ENCODE peak calls at places on chromosomes 16 and 17, in five cellular contexts. Y is mucosa of descending colon; K is mesothelial cell of epicardium; B is breast epithelium; T is CD4-positive, alpha-beta T cell. H is an unnamed sample.

GRCh38 chr17:41592601-41593305 is 6.1 kb upstream of the KRT14 start:
- DNase-seq in Y (no peak), K (no peak), B (no peak), T (no peak), H (no peak)

GRCh38 chr16:74899786-74900185 is 85.1 kb downstream of the WDR59 start:
- DNase-seq in Y (no peak), K (no peak), B (no peak), T (no peak), H (no peak)

GRCh38 chr17:79980246-79981043 is 55.2 kb downstream of the TBC1D16 start:
- DNase-seq in Y (peak), K (peak), B (peak), T (peak), H (no peak)

GRCh38 chr17:55750750-55751641 is at the start of gene PCTP:
- DNase-seq in Y (peak), K (peak), B (peak), T (peak), H (peak)

GRCh38 chr16:84836234-84836647 is 16.5 kb downstream of the CRISPLD2 start:
- DNase-seq in Y (peak), K (no peak), B (peak), T (no peak), H (peak)

GRCh38 chr16:87956169-87956770 is 5.0 kb downstream of the BANP start:
- DNase-seq in Y (peak), K (no peak), B (no peak), T (peak), H (no peak)

GRCh38 chr17:3647769-3648540 is 11.4 kb downstream of the CTNS start:
- DNase-seq in Y (peak), K (no peak), B (no peak), T (no peak), H (no peak)

GRCh38 chr17:50841949-50842354 is 6.6 kb downstream of the WFIKKN2 start:
- DNase-seq in Y (peak), K (no peak), B (peak), T (peak), H (peak)

GRCh38 chr17:43779145-43780125 is 658 bp upstream of the DUSP3 start:
- DNase-seq in Y (peak), K (no peak), B (no peak), T (no peak), H (no peak)

GRCh38 chr16:30948956-30949654 is at the start of gene ORAI3:
- DNase-seq in Y (peak), K (no peak), B (peak), T (no peak), H (no peak)

GRCh38 chr17:75308732-75309629 is 19.7 kb upstream of the SLC25A19 start:
- DNase-seq in Y (peak), K (no peak), B (no peak), T (no peak), H (no peak)

GRCh38 chr16:55043499-55043898 is 112.8 kb downstream of the IRX5 start:
- DNase-seq in Y (no peak), K (no peak), B (no peak), T (no peak), H (no peak)

GRCh38 chr17:54901230-54901847 is 687 bp downstream of the TOM1L1 start:
- DNase-seq in Y (peak), K (no peak), B (no peak), T (no peak), H (no peak)

DNA sequence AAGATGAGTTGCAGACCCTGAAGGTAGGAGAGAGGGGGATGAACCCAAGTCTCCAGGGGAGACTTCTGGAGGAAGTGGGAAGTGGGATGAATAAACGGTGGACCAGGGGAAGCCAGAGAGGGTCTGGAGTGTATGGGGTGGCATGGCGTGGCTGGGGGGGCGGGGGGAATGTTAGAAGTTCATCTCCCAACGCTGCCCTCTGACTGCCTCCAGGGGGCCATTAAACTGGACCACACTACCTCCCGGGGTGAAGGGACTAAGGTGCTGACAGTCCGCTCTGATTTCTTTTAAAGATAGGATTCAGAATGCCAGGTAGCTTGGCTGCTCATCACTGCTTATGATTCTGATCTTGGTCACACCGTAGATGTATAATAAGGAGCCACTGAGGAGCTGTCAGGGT is 21.2 kb downstream of the ST3GAL2 start:
- DNase-seq in Y (no peak), K (no peak), B (no peak), T (no peak), H (no peak)
- TF ChIP-seq CTCF in Y (no peak), K (no peak), B (no peak), T (no peak), H (no peak)

GRCh38 chr17:37088459-37088858 is 139.7 kb downstream of the AATF start:
- DNase-seq in Y (no peak), K (no peak), B (no peak), T (no peak), H (no peak)

GRCh38 chr17:37089998-37090397 is 141.2 kb downstream of the AATF start:
- DNase-seq in Y (no peak), K (no peak), B (no peak), T (no peak), H (no peak)

GRCh38 chr17:37087683-37088082 is 138.9 kb downstream of the AATF start:
- DNase-seq in Y (no peak), K (no peak), B (no peak), T (no peak), H (no peak)

GRCh38 chr17:37090941-37091340 is 142.2 kb downstream of the AATF start:
- DNase-seq in Y (no peak), K (no peak), B (no peak), T (no peak), H (no peak)

DNA sequence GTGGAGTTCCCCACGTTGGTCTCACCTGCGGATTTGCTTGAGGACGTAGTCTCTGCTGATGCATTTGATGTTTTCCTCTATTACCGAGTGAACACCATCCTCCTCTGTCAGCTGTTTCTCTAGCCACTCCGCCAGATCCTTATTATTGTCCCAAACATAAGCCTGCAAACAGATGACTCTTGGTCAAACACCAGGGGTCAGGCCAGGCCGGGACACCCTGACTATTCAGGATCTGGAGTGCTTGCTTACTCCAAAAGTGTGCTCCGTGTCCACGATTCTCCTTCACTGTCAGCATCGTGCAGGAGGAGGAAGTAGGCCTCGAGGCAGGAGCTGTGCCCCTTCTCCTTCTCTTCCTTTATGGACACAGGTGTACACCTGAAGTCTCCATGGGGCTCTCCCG is 140.2 kb downstream of the AATF start:
- DNase-seq in Y (no peak), K (no peak), B (peak), T (no peak), H (no peak)
- TF ChIP-seq CTCF in Y (no peak), K (no peak), B (peak), T (no peak), H (no peak)

DNA sequence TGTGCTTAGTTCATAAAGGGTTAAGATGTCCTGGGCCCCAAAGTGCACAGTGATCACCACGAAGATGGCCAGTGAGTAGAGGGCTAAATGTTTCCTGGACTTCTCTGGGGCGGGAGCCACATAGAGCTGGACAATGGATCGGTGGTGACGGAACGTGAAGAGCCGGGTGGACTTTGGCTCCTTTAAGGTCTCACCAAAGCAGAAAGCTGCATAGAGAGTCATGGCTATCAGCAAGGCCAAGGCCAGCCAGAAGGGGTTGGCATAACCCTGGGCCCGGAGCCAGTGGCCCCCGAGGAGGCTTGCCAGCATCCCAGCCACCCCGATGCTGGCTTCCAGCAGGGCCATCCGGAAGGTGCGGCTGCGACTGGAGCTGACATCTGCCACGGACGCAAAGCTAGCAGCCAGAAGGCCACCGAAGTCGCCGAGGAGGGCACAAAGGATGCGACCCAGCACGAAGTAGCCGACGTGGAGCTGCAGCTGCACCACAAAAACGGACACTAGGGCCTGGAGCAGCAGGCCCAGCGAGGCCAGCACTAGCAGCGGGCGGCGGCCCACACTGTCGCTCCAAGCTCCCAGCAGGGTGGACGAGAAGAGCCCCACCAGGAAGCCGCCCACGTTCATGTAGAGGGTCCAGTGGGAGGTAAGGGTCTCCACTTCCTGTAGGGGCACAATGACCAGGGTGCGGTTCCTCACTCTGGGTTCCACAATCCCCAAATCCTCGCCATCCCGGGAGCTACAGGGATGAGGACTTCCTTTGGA is 1.0 kb downstream of the SLC46A1 start:
- DNase-seq in Y (no peak), K (no peak), B (no peak), T (no peak), H (no peak)
- TF ChIP-seq CTCF in Y (no peak), K (no peak), B (no peak), T (no peak), H (no peak)

GRCh38 chr17:40554646-40555295 is 10.5 kb downstream of the CCR7 start:
- DNase-seq in Y (no peak), K (peak), B (no peak), T (peak), H (no peak)
- TF ChIP-seq CTCF in Y (no peak), K (peak), B (no peak), T (no peak), H (no peak)

GRCh38 chr16:495127-495748 is 32.3 kb upstream of the CAPN15 start:
- DNase-seq in Y (peak), K (no peak), B (no peak), T (no peak), H (no peak)
- TF ChIP-seq CTCF in Y (no peak), K (no peak), B (no peak), T (peak), H (no peak)

GRCh38 chr16:14650629-14651028 is 17.9 kb downstream of the BFAR start:
- DNase-seq in Y (no peak), K (no peak), B (no peak), T (no peak), H (no peak)

GRCh38 chr16:14652726-14653125 is 20.0 kb downstream of the BFAR start:
- DNase-seq in Y (no peak), K (no peak), B (no peak), T (no peak), H (no peak)

DNA sequence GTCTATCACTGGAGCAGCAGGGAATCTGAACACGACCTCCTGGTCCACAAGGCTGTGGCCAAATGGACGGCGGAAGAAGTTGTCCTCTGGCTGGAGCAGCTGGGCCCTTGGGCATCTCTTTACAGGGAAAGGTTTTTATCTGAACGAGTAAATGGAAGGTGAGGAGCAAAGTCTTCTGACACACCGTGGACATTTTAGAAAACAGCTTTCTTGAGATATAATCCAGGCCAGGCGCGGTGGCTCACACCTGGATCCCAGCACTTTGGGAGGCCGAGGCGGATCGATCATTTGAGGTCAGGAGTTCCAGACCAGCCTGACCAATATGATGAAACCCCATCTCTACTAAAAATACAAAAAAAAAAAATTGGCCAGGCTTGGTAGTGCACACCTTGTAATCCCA is 17.1 kb downstream of the BFAR start:
- DNase-seq in Y (no peak), K (no peak), B (no peak), T (no peak), H (no peak)
- TF ChIP-seq CTCF in Y (no peak), K (no peak), B (no peak), T (no peak), H (no peak)

DNA sequence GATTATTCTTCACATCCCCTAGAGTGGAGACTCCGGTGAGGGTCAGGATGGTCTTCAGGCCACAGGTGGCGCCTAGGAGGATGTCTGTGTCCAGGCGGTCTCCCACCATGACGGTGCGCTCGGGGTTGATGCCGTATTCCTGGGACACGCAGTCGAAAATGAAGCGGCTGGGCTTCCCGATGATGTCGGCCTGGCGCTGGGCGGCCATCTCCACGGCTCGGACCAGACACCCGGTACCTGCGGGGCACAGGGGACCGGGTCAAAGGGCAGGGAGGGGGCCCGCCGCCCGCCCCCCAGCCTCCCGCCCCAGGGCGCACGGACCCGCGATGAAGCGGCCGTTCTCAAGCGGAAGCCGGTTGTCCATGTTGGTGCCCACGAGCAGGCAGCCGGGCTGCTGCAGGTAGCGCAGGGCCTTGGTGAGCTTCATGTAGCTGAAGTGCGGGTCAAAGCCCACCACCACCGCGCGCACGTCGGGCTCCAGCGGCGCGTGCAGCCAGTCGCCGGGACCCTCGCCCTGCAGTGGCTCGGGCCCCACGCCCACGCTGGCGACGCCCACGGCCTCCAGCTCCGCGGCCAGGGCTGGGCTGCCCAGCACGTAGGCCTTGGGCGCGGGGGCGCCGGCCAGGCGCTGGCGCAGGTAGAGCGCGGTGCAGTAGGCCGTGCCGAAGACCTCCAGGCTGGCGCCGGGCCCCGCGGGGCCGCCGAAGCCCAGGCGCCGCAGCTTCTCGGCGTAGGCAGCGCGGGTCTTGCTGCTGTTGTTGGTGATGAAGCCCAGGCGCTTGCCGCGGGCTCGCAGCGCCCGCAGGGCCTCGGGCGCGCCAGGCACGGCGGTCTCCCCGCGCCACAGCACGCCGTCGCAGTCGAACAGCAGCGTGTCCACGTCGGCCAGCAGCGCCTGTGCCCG is 571 bp downstream of the PGP start:
- DNase-seq in Y (no peak), K (no peak), B (no peak), T (no peak), H (no peak)
- TF ChIP-seq CTCF in Y (no peak), K (no peak), B (no peak), T (no peak), H (no peak)

GRCh38 chr17:28366605-28367004 is 1.6 kb upstream of the SEBOX start:
- DNase-seq in Y (no peak), K (no peak), B (no peak), T (no peak), H (no peak)
- TF ChIP-seq CTCF in Y (no peak), K (no peak), B (no peak), T (no peak), H (no peak)

GRCh38 chr16:47995354-47995753 is 160.4 kb downstream of the ABCC12 start:
- DNase-seq in Y (no peak), K (no peak), B (no peak), T (no peak), H (no peak)
- TF ChIP-seq CTCF in Y (no peak), K (no peak), B (no peak), T (no peak), H (no peak)

H was measured in omental fat pad.